ENCODE peak calls at places on chromosomes 6 and 20, in seven cellular contexts. V is tibial nerve, D is pancreas, N is hepatocyte, F is WERI-Rb-1, T is breast epithelium, X is fibroblast of lung. Y is an unnamed sample.

GRCh38 chr6:157302761-157303160 is 20.6 kb downstream of the TMEM242 start:
- DNase-seq in V (no peak), D (no peak), N (peak; percentile 28), F (no peak), T (no peak), X (no peak), Y (no peak)

GRCh38 chr6:130212215-130212874 is 10.4 kb downstream of the SAMD3 start:
- DNase-seq in V (no peak), D (no peak), N (peak; percentile 15), F (no peak), T (no peak), X (no peak), Y (no peak)

GRCh38 chr6:16760536-16761468 is at the start of gene ATXN1:
- DNase-seq in V (peak; percentile 39), D (peak; percentile 61), N (peak; percentile 80), F (peak; percentile 48), T (peak; percentile 55), X (no peak), Y (peak; percentile 70)

GRCh38 chr20:7744411-7744810 is 195.8 kb downstream of the HAO1 start:
- DNase-seq in V (no peak), D (no peak), N (peak; percentile 11), F (no peak), T (no peak), X (peak; percentile 54), Y (peak; percentile 67)

GRCh38 chr20:22293886-22294285 is 290.5 kb downstream of the FOXA2 start:
- DNase-seq in V (no peak), D (no peak), N (no peak), F (no peak), T (no peak), X (no peak), Y (no peak)

GRCh38 chr20:63002511-63002910 is 4.3 kb downstream of the BHLHE23 start:
- DNase-seq in V (no peak), D (no peak), N (no peak), F (no peak), T (no peak), X (no peak), Y (no peak)

GRCh38 chr6:55774542-55775318 is 100.7 kb downstream of the BMP5 start:
- DNase-seq in V (no peak), D (no peak), N (no peak), F (no peak), T (no peak), X (no peak), Y (no peak)

GRCh38 chr20:35129647-35130069 is 17.5 kb downstream of the EDEM2 start:
- DNase-seq in V (no peak), D (no peak), N (no peak), F (no peak), T (no peak), X (peak; percentile 47), Y (no peak)

GRCh38 chr20:62244644-62245108 is 6.4 kb downstream of the OSBPL2 start:
- DNase-seq in V (no peak), D (peak; percentile 96), N (no peak), F (no peak), T (no peak), X (no peak), Y (no peak)

GRCh38 chr6:141264101-141264500 is 868.6 kb upstream of the GJE1 start:
- DNase-seq in V (no peak), D (no peak), N (no peak), F (no peak), T (no peak), X (no peak), Y (no peak)

GRCh38 chr6:148471624-148472494 is 129.2 kb downstream of the SASH1 start:
- DNase-seq in V (no peak), D (no peak), N (peak; percentile 11), F (no peak), T (no peak), X (peak; percentile 50), Y (peak; percentile 86)

GRCh38 chr6:159376443-159377182 is 207.4 kb downstream of the FNDC1 start:
- DNase-seq in V (no peak), D (no peak), N (no peak), F (no peak), T (no peak), X (no peak), Y (no peak)

DNA sequence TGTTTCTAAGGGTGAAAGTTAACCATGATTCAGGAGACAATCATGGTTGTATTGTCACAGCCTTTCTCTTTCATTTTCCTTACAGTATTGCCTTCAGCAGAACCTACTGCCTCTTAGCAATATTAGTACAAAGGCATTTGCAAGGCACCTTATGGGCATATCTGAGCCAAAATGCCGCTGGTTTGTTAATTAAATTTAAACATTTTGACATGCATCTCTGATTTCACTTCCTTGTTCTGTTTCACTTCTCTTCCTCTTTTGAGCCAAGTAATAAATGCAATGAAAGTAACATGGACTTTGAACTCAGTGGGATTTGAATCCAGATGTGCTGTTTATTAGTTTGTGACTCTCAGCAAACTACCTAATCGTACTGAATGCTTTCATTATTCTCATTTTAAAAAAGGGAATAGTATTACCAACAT is 467.4 kb upstream of the CITED2 start:
- DNase-seq in V (no peak), D (no peak), N (no peak), F (no peak), T (no peak), X (no peak), Y (no peak)
- TF ChIP-seq CTCF in V (no peak), D (no peak), N (no peak), F (no peak), T (no peak), X (no peak), Y (no peak)

GRCh38 chr6:165663283-165663735 is 268 bp upstream of the PDE10A start:
- DNase-seq in V (no peak), D (peak; percentile 15), N (peak; percentile 47), F (no peak), T (no peak), X (peak; percentile 58), Y (peak; percentile 46)
- H3K4me3 ChIP-seq in V (peak overlapping the region; percentile 44), D (peak overlapping the region; percentile 40), N (peak overlapping the region; percentile 82), F (no peak overlapping the region), T (peak overlapping the region; percentile 80), X (peak overlapping the region; percentile 42), Y (peak overlapping the region; percentile 48)

GRCh38 chr6:139887275-139887674 is 512.8 kb upstream of the CITED2 start:
- DNase-seq in V (no peak), D (no peak), N (no peak), F (no peak), T (no peak), X (no peak), Y (no peak)

GRCh38 chr6:139891471-139891870 is 517.0 kb upstream of the CITED2 start:
- DNase-seq in V (no peak), D (no peak), N (no peak), F (no peak), T (no peak), X (no peak), Y (peak; percentile 6)

GRCh38 chr6:139883776-139884175 is 509.3 kb upstream of the CITED2 start:
- DNase-seq in V (no peak), D (no peak), N (no peak), F (no peak), T (no peak), X (no peak), Y (no peak)

GRCh38 chr6:139886396-139886795 is 511.9 kb upstream of the CITED2 start:
- DNase-seq in V (no peak), D (no peak), N (no peak), F (no peak), T (no peak), X (no peak), Y (no peak)

DNA sequence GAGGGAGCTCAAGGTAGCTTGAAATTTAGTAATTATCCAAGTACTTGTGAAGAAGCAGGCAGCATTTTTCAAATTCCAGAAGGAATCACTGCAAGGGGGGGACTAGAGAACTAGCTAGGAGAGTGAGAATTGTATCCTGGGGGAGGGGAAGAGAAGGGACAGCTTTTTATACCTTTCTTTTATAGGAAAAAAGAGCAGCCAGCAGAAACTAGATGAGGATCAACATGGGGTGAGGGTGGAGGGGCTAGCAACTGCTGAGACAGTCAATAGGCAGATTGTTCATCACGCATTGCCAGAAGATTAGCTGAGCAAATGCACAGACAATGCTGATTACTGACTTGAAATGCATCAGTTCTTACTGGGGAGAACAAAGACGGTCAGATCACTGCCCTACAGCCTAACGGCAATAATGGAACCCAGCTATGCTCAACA is 514.3 kb upstream of the CITED2 start:
- DNase-seq in V (no peak), D (no peak), N (no peak), F (peak; percentile 78), T (no peak), X (no peak), Y (no peak)
- H3K27ac ChIP-seq in V (no peak overlapping the region), D (no peak overlapping the region), N (no peak overlapping the region), F (peak overlapping the region; percentile 92), T (no peak overlapping the region), X (no peak overlapping the region), Y (no peak overlapping the region)

GRCh38 chr6:30612213-30612612 is 4.8 kb downstream of the PPP1R10 start:
- DNase-seq in V (no peak), D (no peak), N (no peak), F (no peak), T (no peak), X (peak; percentile 68), Y (no peak)
- TF ChIP-seq CTCF in V (no peak), D (no peak), N (peak; percentile 44), F (peak; percentile 30), T (no peak), X (peak; percentile 56), Y (peak; percentile 56)

GRCh38 chr20:21224217-21224616 is 78.9 kb upstream of the XRN2 start:
- DNase-seq in V (no peak), D (no peak), N (no peak), F (no peak), T (no peak), X (no peak), Y (no peak)

GRCh38 chr20:21228511-21228910 is 74.6 kb upstream of the XRN2 start:
- DNase-seq in V (no peak), D (no peak), N (no peak), F (no peak), T (no peak), X (no peak), Y (no peak)

GRCh38 chr20:21229163-21229562 is 74.0 kb upstream of the XRN2 start:
- DNase-seq in V (no peak), D (no peak), N (no peak), F (no peak), T (no peak), X (no peak), Y (no peak)

GRCh38 chr20:21230220-21230619 is 72.9 kb upstream of the XRN2 start:
- DNase-seq in V (no peak), D (no peak), N (no peak), F (no peak), T (no peak), X (no peak), Y (no peak)

GRCh38 chr20:21225215-21225947 is 77.8 kb upstream of the XRN2 start:
- DNase-seq in V (no peak), D (no peak), N (no peak), F (no peak), T (no peak), X (peak; percentile 28), Y (no peak)
- H3K4me3 ChIP-seq in V (no peak overlapping the region), D (no peak overlapping the region), N (no peak overlapping the region), F (no peak overlapping the region), T (no peak overlapping the region), X (peak overlapping the region; percentile 29), Y (no peak overlapping the region)

GRCh38 chr6:108676555-108676954 is 115.8 kb downstream of the FOXO3 start:
- DNase-seq in V (no peak), D (no peak), N (no peak), F (no peak), T (no peak), X (no peak), Y (no peak)
- H3K27ac ChIP-seq in V (no peak overlapping the region), D (no peak overlapping the region), N (peak overlapping the region; percentile 29), F (no peak overlapping the region), T (peak overlapping the region; percentile 33), X (no peak overlapping the region), Y (no peak overlapping the region)

Y was measured in brain microvascular endothelial cell.